ENCODE peak calls at places on chromosomes 5 and 9, in six cellular contexts. One of them, this sample, is unnamed.
A peak's percentile ranks its signal among the peaks of the same experiment; 100 is the strongest.

GRCh38 chr5:57054135-57054534 is 102.2 kb upstream of the MIER3 start:
- DNase-seq in MCF 10A: no peak
- DNase-seq in Caki2: no peak
- DNase-seq in neural progenitor cell: no peak
- DNase-seq in SW 1271: no peak
- DNase-seq in HTR-8/SVneo: no peak
- DNase-seq in this sample: no peak

GRCh38 chr5:179919487-179920060 is 11.9 kb upstream of the TBC1D9B start:
- DNase-seq in MCF 10A: no peak
- DNase-seq in Caki2: no peak
- DNase-seq in neural progenitor cell: no peak
- DNase-seq in SW 1271: no peak
- DNase-seq in HTR-8/SVneo: no peak
- DNase-seq in this sample: no peak

GRCh38 chr9:32663741-32664140 is 28.3 kb upstream of the TAF1L start:
- DNase-seq in MCF 10A: no peak
- DNase-seq in Caki2: no peak
- DNase-seq in neural progenitor cell: no peak
- DNase-seq in SW 1271: no peak
- DNase-seq in HTR-8/SVneo: no peak
- DNase-seq in this sample: no peak

GRCh38 chr9:105458404-105458803 is 10.6 kb downstream of the FSD1L start:
- DNase-seq in MCF 10A: no peak
- DNase-seq in Caki2: no peak
- DNase-seq in neural progenitor cell: no peak
- DNase-seq in SW 1271: no peak
- DNase-seq in HTR-8/SVneo: no peak
- DNase-seq in this sample: no peak

GRCh38 chr5:172283862-172284274 is 304 bp upstream of the UBTD2 start:
- DNase-seq in MCF 10A: peak; percentile 83
- DNase-seq in Caki2: peak; percentile 71
- DNase-seq in neural progenitor cell: peak; percentile 95
- DNase-seq in SW 1271: peak; percentile 29
- DNase-seq in HTR-8/SVneo: peak; percentile 89
- DNase-seq in this sample: peak; percentile 98

GRCh38 chr5:95771109-95771708 is 40.1 kb downstream of the RHOBTB3 start:
- DNase-seq in MCF 10A: peak; percentile 66
- DNase-seq in Caki2: no peak
- DNase-seq in neural progenitor cell: no peak
- DNase-seq in SW 1271: no peak
- DNase-seq in HTR-8/SVneo: no peak
- DNase-seq in this sample: no peak

GRCh38 chr5:133998807-133999206 is 6.0 kb downstream of the VDAC1 start:
- DNase-seq in MCF 10A: no peak
- DNase-seq in Caki2: no peak
- DNase-seq in neural progenitor cell: no peak
- DNase-seq in SW 1271: no peak
- DNase-seq in HTR-8/SVneo: no peak
- DNase-seq in this sample: no peak

GRCh38 chr5:18090177-18090576 is 455.9 kb downstream of the TAF11L14 start:
- DNase-seq in MCF 10A: no peak
- DNase-seq in Caki2: no peak
- DNase-seq in neural progenitor cell: no peak
- DNase-seq in SW 1271: no peak
- DNase-seq in HTR-8/SVneo: no peak
- DNase-seq in this sample: no peak

GRCh38 chr5:40503438-40503837 is 176.3 kb upstream of the PTGER4 start:
- DNase-seq in MCF 10A: no peak
- DNase-seq in Caki2: no peak
- DNase-seq in neural progenitor cell: no peak
- DNase-seq in SW 1271: no peak
- DNase-seq in HTR-8/SVneo: no peak
- DNase-seq in this sample: no peak

GRCh38 chr5:111143910-111144309 is 51.8 kb downstream of the WDR36 start:
- DNase-seq in MCF 10A: peak; percentile 87
- DNase-seq in Caki2: no peak
- DNase-seq in neural progenitor cell: no peak
- DNase-seq in SW 1271: no peak
- DNase-seq in HTR-8/SVneo: peak; percentile 19
- DNase-seq in this sample: peak; percentile 92

GRCh38 chr5:135598691-135599395 is 20.1 kb upstream of the CXCL14 start:
- DNase-seq in MCF 10A: no peak
- DNase-seq in Caki2: no peak
- DNase-seq in neural progenitor cell: no peak
- DNase-seq in SW 1271: no peak
- DNase-seq in HTR-8/SVneo: no peak
- DNase-seq in this sample: no peak

GRCh38 chr9:129473523-129474244 is 147.2 kb downstream of the C9orf50 start:
- DNase-seq in MCF 10A: peak; percentile 64
- DNase-seq in Caki2: peak; percentile 91
- DNase-seq in neural progenitor cell: no peak
- DNase-seq in SW 1271: no peak
- DNase-seq in HTR-8/SVneo: no peak
- DNase-seq in this sample: peak; percentile 59

GRCh38 chr5:60856059-60856458 is 12.0 kb upstream of the ELOVL7 start:
- DNase-seq in MCF 10A: peak; percentile 60
- DNase-seq in Caki2: no peak
- DNase-seq in neural progenitor cell: no peak
- DNase-seq in SW 1271: no peak
- DNase-seq in HTR-8/SVneo: no peak
- DNase-seq in this sample: peak; percentile 55

GRCh38 chr9:122463828-122464632 is 13.7 kb downstream of the OR1J1 start:
- DNase-seq in MCF 10A: peak; percentile 13
- DNase-seq in Caki2: peak; percentile 75
- DNase-seq in neural progenitor cell: peak; percentile 29
- DNase-seq in SW 1271: no peak
- DNase-seq in HTR-8/SVneo: no peak
- DNase-seq in this sample: no peak

GRCh38 chr5:23522553-23522952 is 15.1 kb downstream of the PRDM9 start:
- DNase-seq in MCF 10A: no peak
- DNase-seq in Caki2: no peak
- DNase-seq in neural progenitor cell: no peak
- DNase-seq in SW 1271: no peak
- DNase-seq in HTR-8/SVneo: no peak
- DNase-seq in this sample: no peak

GRCh38 chr5:35854248-35854647 is 2.4 kb upstream of the IL7R start:
- DNase-seq in MCF 10A: no peak
- DNase-seq in Caki2: no peak
- DNase-seq in neural progenitor cell: no peak
- DNase-seq in SW 1271: no peak
- DNase-seq in HTR-8/SVneo: no peak
- DNase-seq in this sample: no peak

GRCh38 chr5:102130890-102131289 is 165.2 kb downstream of the SLCO4C1 start:
- DNase-seq in MCF 10A: no peak
- DNase-seq in Caki2: no peak
- DNase-seq in neural progenitor cell: no peak
- DNase-seq in SW 1271: no peak
- DNase-seq in HTR-8/SVneo: no peak
- DNase-seq in this sample: no peak

GRCh38 chr5:103607346-103607745 is 44.8 kb upstream of the NUDT12 start:
- DNase-seq in MCF 10A: no peak
- DNase-seq in Caki2: no peak
- DNase-seq in neural progenitor cell: no peak
- DNase-seq in SW 1271: no peak
- DNase-seq in HTR-8/SVneo: no peak
- DNase-seq in this sample: no peak

GRCh38 chr9:86977205-86977835 is 30.0 kb upstream of the GAS1 start:
- DNase-seq in MCF 10A: no peak
- DNase-seq in Caki2: no peak
- DNase-seq in neural progenitor cell: no peak
- DNase-seq in SW 1271: no peak
- DNase-seq in HTR-8/SVneo: no peak
- DNase-seq in this sample: no peak

GRCh38 chr5:4777435-4777834 is 362.7 kb upstream of the ADAMTS16 start:
- DNase-seq in MCF 10A: peak; percentile 33
- DNase-seq in Caki2: no peak
- DNase-seq in neural progenitor cell: no peak
- DNase-seq in SW 1271: no peak
- DNase-seq in HTR-8/SVneo: no peak
- DNase-seq in this sample: no peak

GRCh38 chr9:85224729-85225128 is 517.0 kb downstream of the AGTPBP1 start:
- DNase-seq in MCF 10A: peak; percentile 87
- DNase-seq in Caki2: peak; percentile 41
- DNase-seq in neural progenitor cell: no peak
- DNase-seq in SW 1271: no peak
- DNase-seq in HTR-8/SVneo: no peak
- DNase-seq in this sample: peak; percentile 57

GRCh38 chr9:77910216-77910615 is 121.4 kb downstream of the GNAQ start:
- DNase-seq in MCF 10A: no peak
- DNase-seq in Caki2: no peak
- DNase-seq in neural progenitor cell: no peak
- DNase-seq in SW 1271: no peak
- DNase-seq in HTR-8/SVneo: no peak
- DNase-seq in this sample: no peak

GRCh38 chr9:138013836-138014569 is 136.4 kb downstream of the CACNA1B start:
- DNase-seq in MCF 10A: no peak
- DNase-seq in Caki2: no peak
- DNase-seq in neural progenitor cell: no peak
- DNase-seq in SW 1271: no peak
- DNase-seq in HTR-8/SVneo: no peak
- DNase-seq in this sample: no peak

GRCh38 chr9:113233146-113233545 is 11.8 kb downstream of the SLC31A1 start:
- DNase-seq in MCF 10A: no peak
- DNase-seq in Caki2: no peak
- DNase-seq in neural progenitor cell: no peak
- DNase-seq in SW 1271: no peak
- DNase-seq in HTR-8/SVneo: no peak
- DNase-seq in this sample: no peak

GRCh38 chr9:117094493-117094892 is 320.4 kb downstream of the ASTN2 start:
- DNase-seq in MCF 10A: no peak
- DNase-seq in Caki2: no peak
- DNase-seq in neural progenitor cell: no peak
- DNase-seq in SW 1271: no peak
- DNase-seq in HTR-8/SVneo: no peak
- DNase-seq in this sample: no peak